ENCODE peak calls at places on chromosome 5, in ten cellular contexts. X, L, U, H, D, N, E, S, Y and T are unnamed samples.

GRCh38 chr5:15425802-15426201 is 74.2 kb upstream of the FBXL7 start:
- DNase-seq in X (no peak), L (no peak), U (no peak), H (no peak), D (no peak), N (no peak), E (no peak), S (no peak), Y (no peak), T (no peak)

GRCh38 chr5:163407034-163407652 is 30.3 kb upstream of the CCNG1 start:
- DNase-seq in X (no peak), L (no peak), U (no peak), H (no peak), D (no peak), N (no peak), E (peak), S (no peak), Y (no peak), T (no peak)

GRCh38 chr5:107449369-107449768 is 221.4 kb downstream of the EFNA5 start:
- DNase-seq in X (no peak), L (no peak), U (no peak), H (no peak), D (no peak), N (no peak), E (no peak), S (no peak), Y (no peak), T (no peak)

GRCh38 chr5:142486581-142486980 is 161.8 kb upstream of the SPRY4 start:
- DNase-seq in X (no peak), L (no peak), U (no peak), H (peak), D (no peak), N (peak), E (no peak), S (no peak), Y (no peak), T (no peak)

GRCh38 chr5:172097356-172097755 is 90.7 kb downstream of the STK10 start:
- DNase-seq in X (no peak), L (no peak), U (no peak), H (no peak), D (peak), N (peak), E (no peak), S (no peak), Y (no peak), T (no peak)

GRCh38 chr5:104513621-104514020 is 951.0 kb upstream of the NUDT12 start:
- DNase-seq in X (no peak), L (no peak), U (no peak), H (no peak), D (no peak), N (no peak), E (no peak), S (no peak), Y (no peak), T (no peak)

GRCh38 chr5:143290115-143290514 is 113.4 kb downstream of the NR3C1 start:
- DNase-seq in X (no peak), L (no peak), U (no peak), H (peak), D (no peak), N (no peak), E (no peak), S (no peak), Y (no peak), T (no peak)

GRCh38 chr5:124599048-124599973 is 147.1 kb downstream of the ZNF608 start:
- DNase-seq in X (peak), L (no peak), U (no peak), H (peak), D (peak), N (peak), E (peak), S (peak), Y (no peak), T (peak)

GRCh38 chr5:11797132-11797531 is 107.1 kb downstream of the CTNND2 start:
- DNase-seq in X (no peak), L (no peak), U (no peak), H (no peak), D (no peak), N (no peak), E (no peak), S (no peak), Y (no peak), T (peak)

GRCh38 chr5:83107692-83108410 is 30.5 kb downstream of the XRCC4 start:
- DNase-seq in X (no peak), L (no peak), U (no peak), H (no peak), D (no peak), N (no peak), E (no peak), S (no peak), Y (no peak), T (no peak)

GRCh38 chr5:76836181-76836580 is 13.6 kb upstream of the S100Z start:
- DNase-seq in X (no peak), L (no peak), U (no peak), H (no peak), D (no peak), N (peak), E (no peak), S (no peak), Y (no peak), T (no peak)

GRCh38 chr5:123088031-123088805 is 823 bp upstream of the PRDM6 start:
- DNase-seq in X (no peak), L (no peak), U (no peak), H (no peak), D (no peak), N (no peak), E (no peak), S (no peak), Y (no peak), T (no peak)

GRCh38 chr5:93325946-93326345 is 255.1 kb downstream of the NR2F1-AS1 start:
- DNase-seq in X (no peak), L (no peak), U (no peak), H (no peak), D (no peak), N (no peak), E (no peak), S (no peak), Y (no peak), T (no peak)

GRCh38 chr5:12022444-12022843 is 118.2 kb upstream of the CTNND2 start:
- DNase-seq in X (no peak), L (no peak), U (no peak), H (no peak), D (no peak), N (no peak), E (no peak), S (no peak), Y (no peak), T (no peak)

GRCh38 chr5:79562351-79563246 is 48.7 kb upstream of the HOMER1 start:
- DNase-seq in X (no peak), L (no peak), U (no peak), H (no peak), D (no peak), N (peak), E (no peak), S (no peak), Y (no peak), T (no peak)

GRCh38 chr5:111415053-111415452 is 97.3 kb downstream of the STARD4 start:
- DNase-seq in X (no peak), L (no peak), U (no peak), H (no peak), D (no peak), N (no peak), E (no peak), S (no peak), Y (no peak), T (no peak)

GRCh38 chr5:143473481-143473880 is 70.0 kb upstream of the NR3C1 start:
- DNase-seq in X (no peak), L (no peak), U (no peak), H (no peak), D (no peak), N (no peak), E (no peak), S (no peak), Y (no peak), T (no peak)

GRCh38 chr5:62791059-62791458 is 212.4 kb downstream of the LRRC70 start:
- DNase-seq in X (no peak), L (no peak), U (no peak), H (peak), D (no peak), N (no peak), E (no peak), S (no peak), Y (no peak), T (no peak)

DNA sequence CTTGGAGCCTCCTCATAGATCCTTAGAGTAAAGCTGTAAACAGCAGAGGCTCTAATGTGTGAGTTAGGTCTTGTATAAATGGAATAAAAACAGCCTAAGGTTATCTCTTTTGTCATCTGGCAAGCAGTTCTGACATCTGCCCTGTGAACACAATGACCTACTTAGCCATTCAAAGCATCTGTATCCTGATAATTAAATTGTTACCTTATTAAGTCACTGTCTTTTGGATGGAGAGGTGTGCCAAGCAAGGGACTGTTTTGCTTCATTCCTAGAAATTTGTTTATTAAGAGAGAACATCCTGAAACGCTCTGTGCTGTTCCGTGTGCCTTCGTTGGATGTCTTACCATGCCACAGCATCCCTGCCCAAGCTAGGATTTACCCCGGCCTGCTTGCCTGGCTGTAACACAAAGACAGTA is 1.5 kb downstream of the LSM11 start:
- DNase-seq in X (no peak), L (no peak), U (no peak), H (no peak), D (no peak), N (no peak), E (no peak), S (no peak), Y (no peak), T (no peak)
- H3K4me3 ChIP-seq in X (no peak), L (peak), U (peak), H (peak), D (peak), N (no peak), E (peak), S (no peak), Y (peak), T (no peak)

DNA sequence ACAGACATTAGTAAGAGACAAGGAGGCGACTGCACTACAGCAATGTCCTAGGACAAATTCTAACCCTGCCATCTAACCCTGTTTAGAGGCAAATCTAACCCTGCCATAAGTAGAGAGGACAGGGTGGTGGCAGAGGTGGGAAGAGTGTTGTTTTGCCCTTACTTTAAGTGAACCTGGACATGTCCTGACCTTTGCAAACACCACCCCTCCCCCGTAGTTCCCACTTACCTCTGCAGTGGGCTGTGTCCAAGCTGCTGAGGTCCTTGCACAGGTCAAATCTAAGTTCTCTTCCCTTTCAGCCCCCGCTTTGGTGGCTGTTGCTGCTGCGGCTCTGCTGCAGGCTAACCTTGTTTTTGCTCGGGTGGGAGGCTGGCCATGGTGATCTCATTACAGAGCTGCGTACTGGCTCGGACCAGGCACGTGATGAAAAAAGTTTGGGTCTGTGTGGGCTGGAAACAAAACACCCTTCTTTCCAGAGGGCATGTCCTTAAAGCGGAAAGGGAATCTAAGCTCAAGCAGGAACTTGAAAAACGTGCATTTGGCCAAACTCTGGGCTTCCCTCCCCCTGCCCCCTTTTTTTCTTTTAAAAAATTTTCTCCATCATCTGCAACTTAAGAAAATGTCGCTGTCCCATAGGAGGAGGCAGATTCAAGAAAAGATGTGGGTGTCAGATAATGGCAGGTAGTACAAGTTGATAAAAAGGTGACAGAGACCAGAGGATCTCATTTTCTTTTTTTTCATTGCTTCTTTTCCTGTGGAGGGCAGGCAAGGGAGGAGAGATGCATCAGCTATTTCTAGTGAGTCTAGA is at the start of gene FAXDC2:
- DNase-seq in X (peak), L (peak), U (peak), H (no peak), D (peak), N (peak), E (no peak), S (peak), Y (peak), T (peak)
- TF ChIP-seq POLR2A in X (no peak), L (peak), U (peak), H (no peak), D (no peak), N (no peak), E (no peak), S (peak), Y (peak), T (peak)

DNA sequence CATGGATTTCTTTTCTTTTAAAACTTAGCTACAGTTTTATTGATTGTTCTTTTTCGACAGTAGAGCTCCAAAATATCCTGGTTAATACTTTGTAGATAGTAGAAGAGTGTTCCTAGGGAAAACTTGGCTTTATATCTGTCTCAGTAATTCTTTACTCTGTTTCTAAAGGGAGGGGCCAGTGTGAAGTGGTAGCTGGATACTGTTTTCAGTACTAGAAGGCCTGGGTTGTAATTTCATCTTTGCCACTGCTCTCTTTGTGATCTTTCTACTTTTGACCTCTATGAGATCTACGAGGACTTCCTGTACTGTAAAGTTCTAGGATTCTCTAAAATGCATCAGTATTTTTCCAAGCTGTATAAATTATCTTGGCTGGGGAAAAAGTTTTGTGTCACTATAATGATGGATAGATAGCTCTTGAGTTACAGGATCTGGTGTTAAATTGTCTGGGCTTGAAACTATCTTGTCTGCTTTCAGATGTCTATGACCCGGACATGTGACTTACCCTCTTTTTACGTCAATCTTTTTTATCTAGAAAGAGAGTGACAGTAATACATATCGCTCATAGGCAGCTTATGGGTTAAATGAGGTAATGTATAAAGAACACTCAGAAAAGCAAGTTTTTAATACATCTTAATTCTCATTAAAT is 53.6 kb downstream of the PRR16 start:
- DNase-seq in X (no peak), L (no peak), U (no peak), H (no peak), D (no peak), N (no peak), E (no peak), S (no peak), Y (no peak), T (no peak)
- H3K27ac ChIP-seq in X (no peak), L (no peak), U (no peak), H (no peak), D (no peak), N (no peak), E (no peak), S (no peak), Y (no peak), T (no peak)

DNA sequence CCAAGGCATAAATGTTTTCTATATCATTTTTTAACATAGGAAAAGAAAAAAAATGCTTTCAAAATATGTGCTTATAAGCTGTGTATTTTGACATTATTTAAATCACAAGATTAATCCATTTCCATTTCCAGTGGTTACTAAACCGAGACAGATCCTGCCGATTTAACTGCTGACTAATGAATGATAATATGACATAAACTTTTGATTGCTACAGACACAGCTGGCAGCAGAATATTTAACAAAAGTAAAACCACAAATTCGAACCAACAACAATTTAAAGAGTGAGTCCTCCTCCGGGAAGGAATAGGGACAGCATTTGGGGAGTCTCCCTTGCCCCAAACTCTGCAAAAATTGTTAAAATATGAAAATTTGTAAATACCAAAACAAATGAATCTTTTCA is 401.3 kb upstream of the DAB2 start:
- DNase-seq in X (no peak), L (no peak), U (no peak), H (no peak), D (no peak), N (no peak), E (no peak), S (no peak), Y (no peak), T (no peak)
- H3K4me3 ChIP-seq in X (no peak), L (no peak), U (no peak), H (no peak), D (no peak), N (no peak), E (no peak), S (no peak), Y (no peak), T (no peak)

GRCh38 chr5:132260051-132260450 is 2.6 kb downstream of the PDLIM4 start:
- DNase-seq in X (no peak), L (peak), U (peak), H (no peak), D (no peak), N (peak), E (no peak), S (no peak), Y (no peak), T (peak)

GRCh38 chr5:132258102-132259060 is 885 bp downstream of the PDLIM4 start:
- DNase-seq in X (no peak), L (peak), U (peak), H (no peak), D (no peak), N (peak), E (no peak), S (peak), Y (peak), T (no peak)

GRCh38 chr5:132260714-132261615 is 3.5 kb downstream of the PDLIM4 start:
- DNase-seq in X (peak), L (peak), U (peak), H (no peak), D (peak), N (peak), E (peak), S (peak), Y (peak), T (peak)

GRCh38 chr5:132257131-132258101 is at the start of gene PDLIM4:
- DNase-seq in X (no peak), L (peak), U (peak), H (no peak), D (peak), N (no peak), E (no peak), S (peak), Y (peak), T (peak)

DNA sequence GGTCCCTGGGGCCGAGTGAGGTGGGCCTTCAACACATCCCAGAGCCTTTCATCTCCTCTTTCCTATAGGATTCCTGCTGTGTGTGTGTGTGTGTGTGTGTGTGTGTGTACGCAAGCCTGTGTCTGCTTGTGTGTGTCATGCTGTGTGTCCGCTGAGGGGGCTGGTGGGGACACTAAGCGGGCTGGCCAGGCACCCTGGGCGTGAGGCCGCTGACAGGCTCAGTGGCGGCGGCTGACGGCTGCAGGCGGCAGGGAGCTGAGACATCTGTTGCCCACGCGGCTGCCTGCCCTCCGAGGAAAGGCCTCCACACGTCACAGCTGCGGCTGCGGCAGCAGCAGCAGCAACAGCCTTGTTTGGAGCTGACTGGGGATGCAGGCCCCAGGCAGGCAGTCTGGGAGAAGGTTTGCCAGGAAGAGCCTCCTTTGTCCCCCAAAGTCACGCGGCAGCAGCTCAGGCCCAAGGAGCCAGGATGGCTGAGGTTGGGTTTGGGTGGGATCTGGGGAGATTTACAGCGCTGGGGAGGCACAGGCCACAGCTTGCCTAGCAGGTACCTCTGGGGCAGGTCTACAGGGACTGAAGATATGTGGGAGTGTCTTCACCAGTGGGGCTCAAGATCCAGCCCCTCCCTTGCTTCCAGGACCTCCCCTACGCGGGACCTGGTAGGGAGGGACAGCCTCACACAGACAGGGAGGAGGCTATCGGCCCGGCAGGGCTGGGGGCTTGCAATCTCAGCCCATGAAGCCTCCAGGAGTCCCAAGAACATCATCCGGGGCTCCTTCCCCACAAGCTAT is 1.8 kb downstream of the PDLIM4 start:
- DNase-seq in X (no peak), L (peak), U (peak), H (no peak), D (peak), N (peak), E (no peak), S (peak), Y (peak), T (peak)
- TF ChIP-seq POLR2A in X (no peak), L (peak), U (peak), H (no peak), D (no peak), N (peak), E (no peak), S (peak), Y (peak), T (no peak)